ENCODE peak calls at places on chromosomes 2 and 18, in eight cellular contexts. P is Kasumi-1; Q is aorta; A is activated CD4-positive, alpha-beta T cell treated with anti-CD3 and anti-CD28 coated beads for 24 hours; L is mucosa of gallbladder; V is left ventricle myocardium inferior; X is K562; E is Right ventricle myocardium superior. C is an unnamed sample.

GRCh38 chr2:219402665-219403515 is 15.2 kb upstream of the DNPEP start:
- DNase-seq in P (peak), Q (peak), A (peak), L (peak), V (no peak), X (peak), E (peak), C (peak)

GRCh38 chr2:134087371-134087921 is 166.4 kb upstream of the MGAT5 start:
- DNase-seq in P (no peak), Q (no peak), A (no peak), L (peak), V (no peak), X (no peak), E (no peak), C (no peak)

GRCh38 chr2:96264656-96265348 is 995 bp downstream of the TMEM127 start:
- DNase-seq in P (peak), Q (no peak), A (no peak), L (no peak), V (no peak), X (no peak), E (peak), C (peak)

GRCh38 chr2:172554352-172555271 is 1.3 kb upstream of the PDK1 start:
- DNase-seq in P (peak), Q (no peak), A (no peak), L (no peak), V (no peak), X (no peak), E (no peak), C (no peak)

GRCh38 chr2:228103379-228103778 is 78.1 kb downstream of the SPHKAP start:
- DNase-seq in P (no peak), Q (no peak), A (no peak), L (no peak), V (no peak), X (no peak), E (no peak), C (no peak)

GRCh38 chr2:37776487-37776886 is 105.0 kb upstream of the CDC42EP3 start:
- DNase-seq in P (no peak), Q (peak), A (no peak), L (no peak), V (no peak), X (no peak), E (no peak), C (no peak)

GRCh38 chr18:58803978-58804377 is 60.7 kb upstream of the ZNF532 start:
- DNase-seq in P (no peak), Q (no peak), A (no peak), L (no peak), V (no peak), X (no peak), E (no peak), C (no peak)

GRCh38 chr18:76437011-76437410 is 58.0 kb downstream of the ZNF516 start:
- DNase-seq in P (no peak), Q (no peak), A (no peak), L (no peak), V (peak), X (no peak), E (peak), C (no peak)

GRCh38 chr2:233428438-233428837 is 74.1 kb downstream of the DGKD start:
- DNase-seq in P (no peak), Q (no peak), A (no peak), L (no peak), V (no peak), X (no peak), E (no peak), C (no peak)

GRCh38 chr2:111900859-111901258 is 2.5 kb downstream of the MERTK start:
- DNase-seq in P (peak), Q (no peak), A (no peak), L (no peak), V (no peak), X (no peak), E (no peak), C (peak)

GRCh38 chr18:5895300-5895885 is at the start of gene TMEM200C:
- DNase-seq in P (no peak), Q (no peak), A (no peak), L (no peak), V (peak), X (peak), E (no peak), C (no peak)

GRCh38 chr2:112547333-112547732 is 5.1 kb downstream of the POLR1B start:
- DNase-seq in P (peak), Q (no peak), A (no peak), L (no peak), V (no peak), X (no peak), E (no peak), C (peak)

GRCh38 chr2:48065971-48066370 is 159.7 kb upstream of the FBXO11 start:
- DNase-seq in P (no peak), Q (no peak), A (no peak), L (no peak), V (no peak), X (no peak), E (no peak), C (no peak)

GRCh38 chr2:219125225-219125885 is 35.3 kb downstream of the NHEJ1 start:
- DNase-seq in P (no peak), Q (no peak), A (no peak), L (peak), V (peak), X (peak), E (peak), C (peak)

GRCh38 chr2:141957321-141957720 is 173.5 kb downstream of the LRP1B start:
- DNase-seq in P (no peak), Q (no peak), A (no peak), L (no peak), V (no peak), X (no peak), E (no peak), C (no peak)

GRCh38 chr2:147588191-147588590 is 256.6 kb upstream of the ACVR2A start:
- DNase-seq in P (no peak), Q (no peak), A (no peak), L (no peak), V (no peak), X (no peak), E (no peak), C (no peak)

GRCh38 chr2:81324046-81324445 is 1019.5 kb upstream of the LRRTM1 start:
- DNase-seq in P (peak), Q (no peak), A (no peak), L (peak), V (no peak), X (no peak), E (no peak), C (no peak)

GRCh38 chr2:210226186-210226585 is 939 bp upstream of the ACADL start:
- DNase-seq in P (no peak), Q (no peak), A (no peak), L (no peak), V (no peak), X (no peak), E (no peak), C (no peak)

GRCh38 chr2:40244251-40245010 is 207.5 kb downstream of the SLC8A1 start:
- DNase-seq in P (peak), Q (peak), A (no peak), L (peak), V (peak), X (no peak), E (peak), C (peak)

GRCh38 chr2:162609798-162610197 is 228.8 kb downstream of the KCNH7 start:
- DNase-seq in P (no peak), Q (no peak), A (no peak), L (no peak), V (no peak), X (no peak), E (no peak), C (no peak)

GRCh38 chr18:9103488-9103887 is 989 bp downstream of the NDUFV2 start:
- DNase-seq in P (peak), Q (no peak), A (no peak), L (no peak), V (no peak), X (no peak), E (no peak), C (no peak)

GRCh38 chr2:120735750-120736170 is at the start of gene GLI2:
- DNase-seq in P (peak), Q (peak), A (peak), L (peak), V (peak), X (peak), E (peak), C (peak)

GRCh38 chr18:37658894-37659293 is 93.3 kb upstream of the CELF4 start:
- DNase-seq in P (no peak), Q (no peak), A (no peak), L (no peak), V (no peak), X (no peak), E (no peak), C (no peak)

GRCh38 chr2:118016911-118017310 is 3.0 kb upstream of the CCDC93 start:
- DNase-seq in P (peak), Q (no peak), A (no peak), L (no peak), V (no peak), X (no peak), E (no peak), C (no peak)

GRCh38 chr18:75101916-75102315 is 107.0 kb downstream of the PTGR3 start:
- DNase-seq in P (no peak), Q (no peak), A (no peak), L (no peak), V (no peak), X (no peak), E (no peak), C (no peak)

GRCh38 chr2:31526946-31527345 is 53.8 kb downstream of the SRD5A2 start:
- DNase-seq in P (no peak), Q (no peak), A (no peak), L (no peak), V (no peak), X (no peak), E (no peak), C (no peak)

GRCh38 chr2:160406591-160407392 is 86.8 kb downstream of the RBMS1 start:
- DNase-seq in P (peak), Q (peak), A (peak), L (peak), V (peak), X (no peak), E (peak), C (peak)

GRCh38 chr2:216404010-216404618 is 8.2 kb upstream of the SMARCAL1 start:
- DNase-seq in P (peak), Q (no peak), A (peak), L (peak), V (no peak), X (peak), E (no peak), C (no peak)

GRCh38 chr2:162327134-162327769 is 8.8 kb upstream of the IFIH1 start:
- DNase-seq in P (peak), Q (no peak), A (no peak), L (no peak), V (no peak), X (peak), E (no peak), C (no peak)

GRCh38 chr2:7963787-7964186 is 718.1 kb upstream of the ID2 start:
- DNase-seq in P (no peak), Q (no peak), A (no peak), L (no peak), V (no peak), X (no peak), E (no peak), C (no peak)

GRCh38 chr2:53939656-53940055 is 31.1 kb downstream of the PSME4 start:
- DNase-seq in P (no peak), Q (no peak), A (no peak), L (no peak), V (no peak), X (no peak), E (no peak), C (no peak)

GRCh38 chr2:74119324-74119723 is 28.4 kb downstream of the BOLA3 start:
- DNase-seq in P (peak), Q (no peak), A (no peak), L (no peak), V (no peak), X (no peak), E (no peak), C (no peak)

GRCh38 chr2:25454824-25455611 is 113.3 kb upstream of the DNMT3A start:
- DNase-seq in P (no peak), Q (no peak), A (no peak), L (no peak), V (no peak), X (no peak), E (no peak), C (no peak)

GRCh38 chr18:70072678-70073077 is 125.0 kb upstream of the CD226 start:
- DNase-seq in P (peak), Q (no peak), A (no peak), L (no peak), V (no peak), X (no peak), E (no peak), C (no peak)

GRCh38 chr2:238838786-238839327 is 9.0 kb upstream of the TWIST2 start:
- DNase-seq in P (no peak), Q (no peak), A (no peak), L (no peak), V (no peak), X (no peak), E (no peak), C (no peak)

GRCh38 chr18:59669872-59670657 is 27.2 kb downstream of the CCBE1 start:
- DNase-seq in P (no peak), Q (no peak), A (no peak), L (peak), V (no peak), X (no peak), E (no peak), C (no peak)

GRCh38 chr2:237669129-237669627 is 41.8 kb downstream of the LRRFIP1 start:
- DNase-seq in P (no peak), Q (no peak), A (no peak), L (no peak), V (no peak), X (no peak), E (no peak), C (no peak)

GRCh38 chr2:241379481-241380480 is 23.7 kb downstream of the FARP2 start:
- DNase-seq in P (no peak), Q (no peak), A (no peak), L (no peak), V (no peak), X (no peak), E (no peak), C (no peak)

GRCh38 chr2:235026137-235026536 is 74.3 kb downstream of the SH3BP4 start:
- DNase-seq in P (no peak), Q (no peak), A (no peak), L (peak), V (no peak), X (no peak), E (peak), C (no peak)

C was measured in lung.